ENCODE peak calls at places on chromosomes 12 and 14, in six cellular contexts. O is hepatocyte; T is CD8-positive, alpha-beta memory T cell; J is DND-41; A is right cardiac atrium; U is mucosa of descending colon. R is an unnamed sample.
A peak's percentile ranks its signal among the peaks of the same experiment; 100 is the strongest.

GRCh38 chr12:13211859-13212664 is 15.5 kb downstream of the EMP1 start:
- DNase-seq in J (peak; percentile 66), T (peak; percentile 78), A (no peak), U (no peak), O (peak; percentile 83), R (peak; percentile 71)

GRCh38 chr12:68038650-68039049 is 49.4 kb downstream of the IFNG-AS1 start:
- DNase-seq in A (no peak), O (no peak), U (no peak), J (no peak), T (no peak), R (no peak)

GRCh38 chr14:34930591-34931069 is 52.2 kb upstream of the SRP54 start:
- DNase-seq in T (peak; percentile 52), A (no peak), O (no peak), U (no peak), J (no peak), R (no peak)

GRCh38 chr12:53518381-53518780 is 11.1 kb upstream of the NPFF start:
- DNase-seq in J (no peak), U (no peak), O (no peak), T (no peak), A (no peak), R (no peak)

GRCh38 chr14:94388027-94388895 is at the start of gene SERPINA1:
- DNase-seq in T (no peak), A (no peak), J (no peak), U (no peak), O (peak; percentile 85), R (no peak)

GRCh38 chr14:69458350-69458749 is 26.2 kb upstream of the PLEKHD1 start:
- DNase-seq in T (no peak), J (no peak), O (no peak), U (no peak), A (no peak), R (no peak)

GRCh38 chr12:64320611-64321010 is 69.9 kb downstream of the C12orf56 start:
- DNase-seq in J (no peak), A (no peak), O (no peak), T (no peak), U (no peak), R (no peak)

GRCh38 chr14:94423465-94424056 is 29.0 kb downstream of the SERPINA11 start:
- DNase-seq in T (no peak), U (peak; percentile 62), A (peak; percentile 82), O (peak; percentile 87), J (peak; percentile 42), R (peak; percentile 67)

GRCh38 chr12:21649034-21649433 is 8.6 kb downstream of the LDHB start:
- DNase-seq in A (no peak), J (no peak), U (no peak), O (no peak), T (no peak), R (no peak)
- H3K4me1 ChIP-seq in A (peaks cover 5% of the 10 kb centered on the region), J (peaks cover 39% of the 10 kb centered on the region), U (no peaks in the 10 kb centered on the region), O (peaks cover 14% of the 10 kb centered on the region), T (peaks cover 73% of the 10 kb centered on the region), R (no peaks in the 10 kb centered on the region)

GRCh38 chr12:28212182-28212581 is 21.9 kb downstream of the CCDC91 start:
- DNase-seq in J (no peak), T (no peak), U (no peak), A (no peak), O (no peak), R (no peak)
- H3K4me1 ChIP-seq in J (no peaks in the 10 kb centered on the region), T (peaks cover 5% of the 10 kb centered on the region), U (no peaks in the 10 kb centered on the region), A (no peaks in the 10 kb centered on the region), O (no peaks in the 10 kb centered on the region), R (no peaks in the 10 kb centered on the region)

DNA sequence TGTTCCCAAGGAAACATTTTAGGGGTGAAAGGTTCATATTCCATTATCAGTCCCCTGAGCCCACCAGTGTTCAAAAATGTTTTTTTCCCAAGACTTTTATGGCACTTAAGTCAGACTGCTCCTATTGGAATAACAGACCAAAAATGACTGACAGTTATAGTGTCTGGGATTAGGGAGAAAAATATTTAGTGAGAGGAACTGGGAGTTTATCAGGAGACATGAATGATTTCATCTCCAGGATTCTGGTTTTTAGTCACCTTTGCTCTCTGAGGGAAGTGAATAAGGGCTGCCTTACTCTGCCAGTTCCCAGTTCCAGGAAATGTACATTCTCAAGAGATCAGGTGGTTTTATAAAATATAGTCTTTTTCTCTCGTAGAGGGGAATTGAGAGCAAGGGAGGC is 68.0 kb downstream of the PDE3A start:
- DNase-seq in T (no peak), U (no peak), O (no peak), J (no peak), A (no peak), R (no peak)
- H3K4me1 ChIP-seq in T (no peaks in the 10 kb centered on the region), U (peaks cover 7% of the 10 kb centered on the region), O (peaks cover 7% of the 10 kb centered on the region), J (no peaks in the 10 kb centered on the region), A (peaks cover 5% of the 10 kb centered on the region), R (peaks cover 2% of the 10 kb centered on the region)

GRCh38 chr12:95205016-95205415 is 12.3 kb downstream of the FGD6 start:
- DNase-seq in T (no peak), A (no peak), O (no peak), U (no peak), J (no peak), R (no peak)
- H3K4me1 ChIP-seq in T (peaks cover 4% of the 10 kb centered on the region), A (peaks cover 13% of the 10 kb centered on the region), O (peaks cover 58% of the 10 kb centered on the region), U (peaks cover 18% of the 10 kb centered on the region), J (no peaks in the 10 kb centered on the region), R (peaks cover 17% of the 10 kb centered on the region)

DNA sequence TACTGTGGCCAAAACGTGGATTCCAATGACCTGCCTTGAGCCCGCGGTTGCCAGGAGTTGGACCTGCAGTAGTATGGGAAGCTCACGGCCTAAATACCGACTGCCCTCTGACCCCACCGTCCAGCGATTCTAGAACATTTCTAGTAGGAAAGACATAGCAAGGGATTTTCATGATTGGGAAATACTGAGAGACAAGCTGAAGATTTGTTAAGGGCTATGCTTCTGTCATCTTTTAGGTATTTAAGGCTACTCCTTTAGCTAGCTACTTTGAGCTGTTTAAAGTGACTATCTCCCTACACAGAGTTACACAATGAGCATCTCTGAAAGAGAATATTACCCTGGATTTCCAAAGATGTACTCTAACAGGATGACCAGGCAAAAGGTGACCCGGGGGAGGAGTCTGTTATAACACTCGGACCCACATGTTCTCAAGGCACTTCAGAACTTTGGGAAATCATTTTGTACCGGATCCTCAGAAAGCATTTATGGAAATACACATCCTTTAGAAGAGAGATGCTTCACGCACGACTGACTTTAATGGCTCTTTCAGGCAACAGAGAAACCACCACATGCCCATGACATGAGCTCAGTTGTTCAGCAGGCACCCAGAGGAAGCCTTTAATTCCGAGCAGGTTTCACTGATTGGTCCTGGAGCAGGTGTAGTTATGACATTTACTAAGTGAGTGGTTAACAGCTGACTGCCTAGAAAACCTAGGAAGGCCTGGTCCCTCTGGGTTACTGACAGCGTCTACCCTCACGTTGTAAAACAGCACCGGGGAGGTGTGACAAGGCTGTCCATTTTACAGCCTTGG is 4.2 kb downstream of the BAG5 start:
- DNase-seq in T (no peak), U (no peak), O (no peak), A (no peak), J (no peak), R (no peak)
- H3K4me1 ChIP-seq in T (peaks cover 30% of the 10 kb centered on the region), U (peaks cover 22% of the 10 kb centered on the region), O (peaks cover 12% of the 10 kb centered on the region), A (peaks cover 14% of the 10 kb centered on the region), J (peaks cover 27% of the 10 kb centered on the region), R (peaks cover 6% of the 10 kb centered on the region)

R was measured in ovary.